ENCODE peak calls at places on chromosomes 13 and 19, in six cellular contexts. One of them, this sample, is unnamed.

GRCh38 chr13:50390503-50391248 is 375.4 kb downstream of the KCNRG start:
- DNase-seq in AG20443: no peak
- DNase-seq in endothelial cell of umbilical vein: peak; percentile 29
- DNase-seq in uterus: no peak
- DNase-seq in amygdala: no peak
- DNase-seq in activated T-helper 9 cell treated with anti-CD3 and anti-CD28 coated beads, Interleukin-2, amount 50 U/mL, for 16 hours: no peak
- DNase-seq in this sample: no peak

GRCh38 chr19:1429750-1430149 is 8.4 kb upstream of the RPS15 start:
- DNase-seq in AG20443: no peak
- DNase-seq in endothelial cell of umbilical vein: no peak
- DNase-seq in uterus: no peak
- DNase-seq in amygdala: no peak
- DNase-seq in activated T-helper 9 cell treated with anti-CD3 and anti-CD28 coated beads, Interleukin-2, amount 50 U/mL, for 16 hours: no peak
- DNase-seq in this sample: no peak

GRCh38 chr13:51283361-51283760 is 56.1 kb upstream of the SERPINE3 start:
- DNase-seq in AG20443: no peak
- DNase-seq in endothelial cell of umbilical vein: no peak
- DNase-seq in uterus: no peak
- DNase-seq in amygdala: no peak
- DNase-seq in activated T-helper 9 cell treated with anti-CD3 and anti-CD28 coated beads, Interleukin-2, amount 50 U/mL, for 16 hours: no peak
- DNase-seq in this sample: no peak

GRCh38 chr19:9702186-9702585 is 27.3 kb upstream of the ZNF562 start:
- DNase-seq in AG20443: no peak
- DNase-seq in endothelial cell of umbilical vein: no peak
- DNase-seq in uterus: no peak
- DNase-seq in amygdala: no peak
- DNase-seq in activated T-helper 9 cell treated with anti-CD3 and anti-CD28 coated beads, Interleukin-2, amount 50 U/mL, for 16 hours: no peak
- DNase-seq in this sample: no peak

GRCh38 chr19:13953021-13953531 is 767 bp downstream of the DCAF15 start:
- DNase-seq in AG20443: peak; percentile 92
- DNase-seq in endothelial cell of umbilical vein: peak; percentile 15
- DNase-seq in uterus: no peak
- DNase-seq in amygdala: no peak
- DNase-seq in activated T-helper 9 cell treated with anti-CD3 and anti-CD28 coated beads, Interleukin-2, amount 50 U/mL, for 16 hours: no peak
- DNase-seq in this sample: peak; percentile 17

GRCh38 chr13:106625578-106625977 is 57.6 kb upstream of the ARGLU1 start:
- DNase-seq in AG20443: no peak
- DNase-seq in endothelial cell of umbilical vein: no peak
- DNase-seq in uterus: no peak
- DNase-seq in amygdala: no peak
- DNase-seq in activated T-helper 9 cell treated with anti-CD3 and anti-CD28 coated beads, Interleukin-2, amount 50 U/mL, for 16 hours: no peak
- DNase-seq in this sample: no peak

GRCh38 chr13:49248433-49249002 is 793 bp downstream of the CDADC1 start:
- DNase-seq in AG20443: peak; percentile 46
- DNase-seq in endothelial cell of umbilical vein: peak; percentile 50
- DNase-seq in uterus: no peak
- DNase-seq in amygdala: no peak
- DNase-seq in activated T-helper 9 cell treated with anti-CD3 and anti-CD28 coated beads, Interleukin-2, amount 50 U/mL, for 16 hours: no peak
- DNase-seq in this sample: peak; percentile 12

GRCh38 chr13:62643007-62643483 is 1227.4 kb upstream of the PCDH20 start:
- DNase-seq in AG20443: no peak
- DNase-seq in endothelial cell of umbilical vein: no peak
- DNase-seq in uterus: no peak
- DNase-seq in amygdala: no peak
- DNase-seq in activated T-helper 9 cell treated with anti-CD3 and anti-CD28 coated beads, Interleukin-2, amount 50 U/mL, for 16 hours: no peak
- DNase-seq in this sample: no peak